ENCODE peak calls at places on chromosome 11, in four cellular contexts. Y, D, F and K are unnamed samples.

GRCh38 chr11:123061403-123062157 is at the start of gene HSPA8:
- ATAC-seq in Y (peak; percentile 1), D (no peak), F (peak; percentile 34), K (peak; percentile 5)

GRCh38 chr11:33001281-33001680 is 14.4 kb upstream of the DEPDC7 start:
- ATAC-seq in Y (peak; percentile 61), D (no peak), F (no peak), K (no peak)

GRCh38 chr11:116740741-116741140 is 32.0 kb downstream of the BUD13 start:
- ATAC-seq in Y (no peak), D (no peak), F (no peak), K (no peak)

GRCh38 chr11:79544324-79544723 is 103.5 kb upstream of the TENM4 start:
- ATAC-seq in Y (no peak), D (no peak), F (no peak), K (no peak)

GRCh38 chr11:88552377-88553029 is 215.0 kb upstream of the CTSC start:
- ATAC-seq in Y (peak; percentile 66), D (peak; percentile 66), F (peak; percentile 87), K (no peak)

GRCh38 chr11:111019449-111019848 is 226.1 kb upstream of the POU2AF2 start:
- ATAC-seq in Y (no peak), D (no peak), F (no peak), K (peak; percentile 32)

GRCh38 chr11:20111871-20112270 is 48.4 kb downstream of the DBX1 start:
- ATAC-seq in Y (peak; percentile 5), D (no peak), F (no peak), K (no peak)

GRCh38 chr11:3723014-3723708 is 52.0 kb upstream of the CHRNA10 start:
- ATAC-seq in Y (peak; percentile 94), D (no peak), F (no peak), K (peak; percentile 71)

GRCh38 chr11:85123752-85124231 is 503.4 kb downstream of the DLG2 start:
- ATAC-seq in Y (no peak), D (no peak), F (no peak), K (no peak)

GRCh38 chr11:113840932-113841664 is 34.3 kb downstream of the USP28 start:
- ATAC-seq in Y (no peak), D (no peak), F (no peak), K (no peak)

GRCh38 chr11:4095509-4096230 is 1.1 kb downstream of the RRM1 start:
- ATAC-seq in Y (peak; percentile 39), D (no peak), F (no peak), K (peak; percentile 25)

GRCh38 chr11:115613986-115614625 is 109.9 kb upstream of the CADM1 start:
- ATAC-seq in Y (peak; percentile 81), D (no peak), F (no peak), K (no peak)

GRCh38 chr11:17294033-17294432 is 17.5 kb downstream of the NUCB2 start:
- ATAC-seq in Y (no peak), D (no peak), F (no peak), K (no peak)

GRCh38 chr11:12684821-12685220 is 10.6 kb downstream of the TEAD1 start:
- ATAC-seq in Y (no peak), D (no peak), F (peak; percentile 3), K (no peak)
- H3K27ac ChIP-seq in Y (peak overlapping the region; percentile 47), D (no peak overlapping the region), F (no peak overlapping the region), K (no peak overlapping the region)

GRCh38 chr11:65592840-65593517 is 2.6 kb downstream of the KCNK7 start:
- ATAC-seq in Y (no peak), D (no peak), F (no peak), K (no peak)
- TF ChIP-seq POLR2A in Y (no peak), D (no peak), F (no peak), K (no peak)

DNA sequence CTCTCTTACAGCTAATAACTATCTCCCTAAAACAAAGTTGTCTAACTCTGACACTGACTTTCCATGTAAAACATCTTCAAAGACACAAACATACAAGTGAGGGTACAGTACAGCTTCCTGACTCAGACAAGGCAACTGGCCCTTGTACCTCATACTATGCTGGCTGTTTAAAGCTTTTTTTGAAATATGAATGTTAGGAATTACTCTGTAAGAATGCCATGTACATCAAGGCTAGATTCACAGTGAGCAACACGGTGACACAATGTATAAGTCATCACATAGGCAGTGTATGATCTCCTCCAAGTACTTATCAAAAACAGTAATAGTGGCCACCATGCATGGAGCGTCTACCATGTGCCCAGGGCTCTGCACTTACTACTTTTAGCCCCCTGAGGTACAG is 28.6 kb downstream of the ALG8 start:
- ATAC-seq in Y (peak; percentile 84), D (no peak), F (no peak), K (no peak)
- H3K4me1 ChIP-seq in Y (peaks cover 2% of the 10 kb centered on the region), D (peaks cover 8% of the 10 kb centered on the region), F (no peaks in the 10 kb centered on the region), K (no peaks in the 10 kb centered on the region)

GRCh38 chr11:6472934-6473333 is 807 bp downstream of the TRIM3 start:
- ATAC-seq in Y (no peak), D (no peak), F (no peak), K (no peak)
- H3K27ac ChIP-seq in Y (no peak overlapping the region), D (no peak overlapping the region), F (no peak overlapping the region), K (peak overlapping the region; percentile 93)